ENCODE peak calls at places on chromosomes 16 and 17, in eight cellular contexts. One of them, this sample, is unnamed.

GRCh38 chr17:47840742-47841487 is at the start of gene SCRN2:
- DNase-seq in ureter: peak
- DNase-seq in EL: peak
- DNase-seq in activated naive CD4-positive, alpha-beta T cell treated with Interleukin-2 at 50 U/mL for 16 hours: peak
- DNase-seq in neural crest cell: peak
- DNase-seq in GF-D8: peak
- DNase-seq in COR-L47: peak
- DNase-seq in posterior cingulate gyrus: peak
- DNase-seq in this sample: peak

GRCh38 chr17:55421179-55421934 is at the start of gene MMD:
- DNase-seq in neural crest cell: no peak
- DNase-seq in posterior cingulate gyrus: peak
- DNase-seq in EL: peak
- DNase-seq in GF-D8: no peak
- DNase-seq in COR-L47: no peak
- DNase-seq in ureter: peak
- DNase-seq in activated naive CD4-positive, alpha-beta T cell treated with Interleukin-2 at 50 U/mL for 16 hours: no peak
- DNase-seq in this sample: no peak

GRCh38 chr17:50361561-50362480 is 11.2 kb downstream of the MRPL27 start:
- DNase-seq in posterior cingulate gyrus: peak
- DNase-seq in COR-L47: peak
- DNase-seq in ureter: peak
- DNase-seq in GF-D8: peak
- DNase-seq in neural crest cell: peak
- DNase-seq in activated naive CD4-positive, alpha-beta T cell treated with Interleukin-2 at 50 U/mL for 16 hours: peak
- DNase-seq in EL: peak
- DNase-seq in this sample: peak

GRCh38 chr16:14194706-14195105 is 123.6 kb downstream of the MRTFB start:
- DNase-seq in COR-L47: peak
- DNase-seq in EL: no peak
- DNase-seq in neural crest cell: no peak
- DNase-seq in ureter: no peak
- DNase-seq in GF-D8: no peak
- DNase-seq in activated naive CD4-positive, alpha-beta T cell treated with Interleukin-2 at 50 U/mL for 16 hours: no peak
- DNase-seq in posterior cingulate gyrus: no peak
- DNase-seq in this sample: no peak

GRCh38 chr17:79800325-79801155 is 3.7 kb upstream of the CBX8 start:
- DNase-seq in COR-L47: no peak
- DNase-seq in EL: peak
- DNase-seq in neural crest cell: no peak
- DNase-seq in ureter: no peak
- DNase-seq in posterior cingulate gyrus: no peak
- DNase-seq in GF-D8: peak
- DNase-seq in activated naive CD4-positive, alpha-beta T cell treated with Interleukin-2 at 50 U/mL for 16 hours: peak
- DNase-seq in this sample: no peak

GRCh38 chr17:30358055-30358760 is 20.5 kb upstream of the CPD start:
- DNase-seq in EL: no peak
- DNase-seq in posterior cingulate gyrus: no peak
- DNase-seq in ureter: no peak
- DNase-seq in COR-L47: no peak
- DNase-seq in neural crest cell: no peak
- DNase-seq in GF-D8: no peak
- DNase-seq in activated naive CD4-positive, alpha-beta T cell treated with Interleukin-2 at 50 U/mL for 16 hours: no peak
- DNase-seq in this sample: no peak

GRCh38 chr17:8163978-8164814 is 1.4 kb upstream of the VAMP2 start:
- DNase-seq in neural crest cell: no peak
- DNase-seq in GF-D8: peak
- DNase-seq in EL: peak
- DNase-seq in ureter: peak
- DNase-seq in activated naive CD4-positive, alpha-beta T cell treated with Interleukin-2 at 50 U/mL for 16 hours: peak
- DNase-seq in COR-L47: peak
- DNase-seq in posterior cingulate gyrus: peak
- DNase-seq in this sample: no peak

GRCh38 chr17:56028837-56029236 is 124.4 kb upstream of the ANKFN1 start:
- DNase-seq in COR-L47: no peak
- DNase-seq in ureter: no peak
- DNase-seq in posterior cingulate gyrus: no peak
- DNase-seq in neural crest cell: no peak
- DNase-seq in EL: no peak
- DNase-seq in GF-D8: no peak
- DNase-seq in activated naive CD4-positive, alpha-beta T cell treated with Interleukin-2 at 50 U/mL for 16 hours: no peak
- DNase-seq in this sample: no peak

GRCh38 chr17:47696717-47697642 is 3.0 kb downstream of the TBKBP1 start:
- DNase-seq in activated naive CD4-positive, alpha-beta T cell treated with Interleukin-2 at 50 U/mL for 16 hours: no peak
- DNase-seq in posterior cingulate gyrus: peak
- DNase-seq in COR-L47: no peak
- DNase-seq in neural crest cell: no peak
- DNase-seq in ureter: no peak
- DNase-seq in GF-D8: no peak
- DNase-seq in EL: no peak
- DNase-seq in this sample: no peak

GRCh38 chr16:57041182-57042156 is 50.9 kb upstream of the CPNE2 start:
- DNase-seq in ureter: no peak
- DNase-seq in posterior cingulate gyrus: no peak
- DNase-seq in neural crest cell: no peak
- DNase-seq in activated naive CD4-positive, alpha-beta T cell treated with Interleukin-2 at 50 U/mL for 16 hours: peak
- DNase-seq in GF-D8: peak
- DNase-seq in EL: no peak
- DNase-seq in COR-L47: no peak
- DNase-seq in this sample: peak

GRCh38 chr16:22008215-22009142 is 568 bp downstream of the MOSMO start:
- DNase-seq in EL: peak
- DNase-seq in COR-L47: no peak
- DNase-seq in activated naive CD4-positive, alpha-beta T cell treated with Interleukin-2 at 50 U/mL for 16 hours: peak
- DNase-seq in ureter: peak
- DNase-seq in GF-D8: no peak
- DNase-seq in posterior cingulate gyrus: peak
- DNase-seq in neural crest cell: peak
- DNase-seq in this sample: no peak

GRCh38 chr16:88968589-88969280 is 8.3 kb downstream of the CBFA2T3 start:
- DNase-seq in ureter: no peak
- DNase-seq in EL: no peak
- DNase-seq in COR-L47: no peak
- DNase-seq in neural crest cell: no peak
- DNase-seq in posterior cingulate gyrus: no peak
- DNase-seq in activated naive CD4-positive, alpha-beta T cell treated with Interleukin-2 at 50 U/mL for 16 hours: no peak
- DNase-seq in GF-D8: no peak
- DNase-seq in this sample: no peak